ENCODE peak calls at places on chromosomes 5 and 9, in eight cellular contexts. One of them, this sample, is unnamed.

GRCh38 chr5:171630047-171630669 is 155.5 kb upstream of the SMIM23 start:
- DNase-seq in GM03348: peak
- DNase-seq in Right ventricle myocardium superior: peak
- DNase-seq in caudate nucleus: no peak
- DNase-seq in cardiac fibroblast: peak
- DNase-seq in activated CD8-positive, alpha-beta T cell treated with anti-CD3 and anti-CD28 coated beads for 36 hours: peak
- DNase-seq in gastrocnemius medialis: no peak
- DNase-seq in ecto neural progenitor cell: peak
- DNase-seq in this sample: peak

GRCh38 chr5:177507165-177507564 is 2.5 kb downstream of the DOK3 start:
- DNase-seq in GM03348: no peak
- DNase-seq in Right ventricle myocardium superior: no peak
- DNase-seq in caudate nucleus: no peak
- DNase-seq in cardiac fibroblast: peak
- DNase-seq in activated CD8-positive, alpha-beta T cell treated with anti-CD3 and anti-CD28 coated beads for 36 hours: no peak
- DNase-seq in gastrocnemius medialis: no peak
- DNase-seq in ecto neural progenitor cell: no peak
- DNase-seq in this sample: no peak

GRCh38 chr9:98706651-98707103 is 2.1 kb downstream of the GABBR2 start:
- DNase-seq in GM03348: peak
- DNase-seq in Right ventricle myocardium superior: no peak
- DNase-seq in caudate nucleus: peak
- DNase-seq in cardiac fibroblast: peak
- DNase-seq in activated CD8-positive, alpha-beta T cell treated with anti-CD3 and anti-CD28 coated beads for 36 hours: no peak
- DNase-seq in gastrocnemius medialis: no peak
- DNase-seq in ecto neural progenitor cell: no peak
- DNase-seq in this sample: no peak

GRCh38 chr9:101915479-101915878 is 177.0 kb upstream of the GRIN3A start:
- DNase-seq in GM03348: no peak
- DNase-seq in Right ventricle myocardium superior: no peak
- DNase-seq in caudate nucleus: no peak
- DNase-seq in cardiac fibroblast: peak
- DNase-seq in activated CD8-positive, alpha-beta T cell treated with anti-CD3 and anti-CD28 coated beads for 36 hours: no peak
- DNase-seq in gastrocnemius medialis: no peak
- DNase-seq in ecto neural progenitor cell: no peak
- DNase-seq in this sample: no peak

GRCh38 chr9:89436326-89436725 is 61.6 kb downstream of the SEMA4D start:
- DNase-seq in GM03348: no peak
- DNase-seq in Right ventricle myocardium superior: no peak
- DNase-seq in caudate nucleus: peak
- DNase-seq in cardiac fibroblast: no peak
- DNase-seq in activated CD8-positive, alpha-beta T cell treated with anti-CD3 and anti-CD28 coated beads for 36 hours: no peak
- DNase-seq in gastrocnemius medialis: no peak
- DNase-seq in ecto neural progenitor cell: no peak
- DNase-seq in this sample: no peak

GRCh38 chr5:92927291-92927778 is 653.7 kb downstream of the NR2F1-AS1 start:
- DNase-seq in GM03348: no peak
- DNase-seq in Right ventricle myocardium superior: no peak
- DNase-seq in caudate nucleus: no peak
- DNase-seq in cardiac fibroblast: peak
- DNase-seq in activated CD8-positive, alpha-beta T cell treated with anti-CD3 and anti-CD28 coated beads for 36 hours: no peak
- DNase-seq in gastrocnemius medialis: no peak
- DNase-seq in ecto neural progenitor cell: no peak
- DNase-seq in this sample: peak

GRCh38 chr9:115849679-115850412 is 303.7 kb upstream of the PAPPA start:
- DNase-seq in GM03348: peak
- DNase-seq in Right ventricle myocardium superior: no peak
- DNase-seq in caudate nucleus: no peak
- DNase-seq in cardiac fibroblast: peak
- DNase-seq in activated CD8-positive, alpha-beta T cell treated with anti-CD3 and anti-CD28 coated beads for 36 hours: no peak
- DNase-seq in gastrocnemius medialis: no peak
- DNase-seq in ecto neural progenitor cell: no peak
- DNase-seq in this sample: no peak

GRCh38 chr5:81156732-81157131 is 76.4 kb upstream of the CKMT2 start:
- DNase-seq in GM03348: no peak
- DNase-seq in Right ventricle myocardium superior: no peak
- DNase-seq in caudate nucleus: no peak
- DNase-seq in cardiac fibroblast: no peak
- DNase-seq in activated CD8-positive, alpha-beta T cell treated with anti-CD3 and anti-CD28 coated beads for 36 hours: no peak
- DNase-seq in gastrocnemius medialis: no peak
- DNase-seq in ecto neural progenitor cell: no peak
- DNase-seq in this sample: no peak

GRCh38 chr5:174271316-174271715 is 225.8 kb downstream of the NSG2 start:
- DNase-seq in GM03348: no peak
- DNase-seq in Right ventricle myocardium superior: no peak
- DNase-seq in caudate nucleus: no peak
- DNase-seq in cardiac fibroblast: no peak
- DNase-seq in activated CD8-positive, alpha-beta T cell treated with anti-CD3 and anti-CD28 coated beads for 36 hours: no peak
- DNase-seq in gastrocnemius medialis: no peak
- DNase-seq in ecto neural progenitor cell: no peak
- DNase-seq in this sample: no peak

GRCh38 chr5:180381428-180381827 is 28.3 kb upstream of the GFPT2 start:
- DNase-seq in GM03348: no peak
- DNase-seq in Right ventricle myocardium superior: peak
- DNase-seq in caudate nucleus: no peak
- DNase-seq in cardiac fibroblast: no peak
- DNase-seq in activated CD8-positive, alpha-beta T cell treated with anti-CD3 and anti-CD28 coated beads for 36 hours: no peak
- DNase-seq in gastrocnemius medialis: no peak
- DNase-seq in ecto neural progenitor cell: no peak
- DNase-seq in this sample: no peak

GRCh38 chr5:4246447-4246846 is 650.8 kb downstream of the IRX1 start:
- DNase-seq in GM03348: no peak
- DNase-seq in Right ventricle myocardium superior: no peak
- DNase-seq in caudate nucleus: no peak
- DNase-seq in cardiac fibroblast: no peak
- DNase-seq in activated CD8-positive, alpha-beta T cell treated with anti-CD3 and anti-CD28 coated beads for 36 hours: no peak
- DNase-seq in gastrocnemius medialis: no peak
- DNase-seq in ecto neural progenitor cell: no peak
- DNase-seq in this sample: no peak

GRCh38 chr9:14346301-14346721 is 32.4 kb upstream of the NFIB start:
- DNase-seq in GM03348: no peak
- DNase-seq in Right ventricle myocardium superior: peak
- DNase-seq in caudate nucleus: no peak
- DNase-seq in cardiac fibroblast: no peak
- DNase-seq in activated CD8-positive, alpha-beta T cell treated with anti-CD3 and anti-CD28 coated beads for 36 hours: no peak
- DNase-seq in gastrocnemius medialis: peak
- DNase-seq in ecto neural progenitor cell: no peak
- DNase-seq in this sample: no peak

GRCh38 chr5:98205691-98206461 is 567.6 kb upstream of the RGMB start:
- DNase-seq in GM03348: peak
- DNase-seq in Right ventricle myocardium superior: no peak
- DNase-seq in caudate nucleus: no peak
- DNase-seq in cardiac fibroblast: peak
- DNase-seq in activated CD8-positive, alpha-beta T cell treated with anti-CD3 and anti-CD28 coated beads for 36 hours: no peak
- DNase-seq in gastrocnemius medialis: no peak
- DNase-seq in ecto neural progenitor cell: no peak
- DNase-seq in this sample: no peak

GRCh38 chr9:5851445-5851844 is 18.5 kb upstream of the ERMP1 start:
- DNase-seq in GM03348: peak
- DNase-seq in Right ventricle myocardium superior: no peak
- DNase-seq in caudate nucleus: no peak
- DNase-seq in cardiac fibroblast: peak
- DNase-seq in activated CD8-positive, alpha-beta T cell treated with anti-CD3 and anti-CD28 coated beads for 36 hours: peak
- DNase-seq in gastrocnemius medialis: no peak
- DNase-seq in ecto neural progenitor cell: no peak
- DNase-seq in this sample: no peak

GRCh38 chr9:91180240-91180929 is 181.3 kb downstream of the AUH start:
- DNase-seq in GM03348: no peak
- DNase-seq in Right ventricle myocardium superior: no peak
- DNase-seq in caudate nucleus: no peak
- DNase-seq in cardiac fibroblast: no peak
- DNase-seq in activated CD8-positive, alpha-beta T cell treated with anti-CD3 and anti-CD28 coated beads for 36 hours: no peak
- DNase-seq in gastrocnemius medialis: no peak
- DNase-seq in ecto neural progenitor cell: no peak
- DNase-seq in this sample: no peak

GRCh38 chr5:132981288-132981687 is 17.9 kb upstream of the AFF4 start:
- DNase-seq in GM03348: no peak
- DNase-seq in Right ventricle myocardium superior: no peak
- DNase-seq in caudate nucleus: no peak
- DNase-seq in cardiac fibroblast: no peak
- DNase-seq in activated CD8-positive, alpha-beta T cell treated with anti-CD3 and anti-CD28 coated beads for 36 hours: no peak
- DNase-seq in gastrocnemius medialis: no peak
- DNase-seq in ecto neural progenitor cell: no peak
- DNase-seq in this sample: no peak

GRCh38 chr9:134150557-134151214 is 13.7 kb downstream of the RNU6ATAC start:
- DNase-seq in GM03348: no peak
- DNase-seq in Right ventricle myocardium superior: no peak
- DNase-seq in caudate nucleus: no peak
- DNase-seq in cardiac fibroblast: no peak
- DNase-seq in activated CD8-positive, alpha-beta T cell treated with anti-CD3 and anti-CD28 coated beads for 36 hours: no peak
- DNase-seq in gastrocnemius medialis: no peak
- DNase-seq in ecto neural progenitor cell: no peak
- DNase-seq in this sample: no peak